ENCODE peak calls at places on chromosomes 12 and 14, in four cellular contexts. One of them, this sample, is unnamed.

GRCh38 chr12:5376591-5377207 is 55.2 kb upstream of the NTF3 start:
- DNase-seq in thoracic aorta: no peak
- DNase-seq in fibroblast of mammary gland: no peak
- DNase-seq in OCI-LY7: no peak
- DNase-seq in this sample: no peak

GRCh38 chr12:1716215-1716862 is 25.5 kb downstream of the ADIPOR2 start:
- DNase-seq in thoracic aorta: no peak
- DNase-seq in fibroblast of mammary gland: peak; percentile 27
- DNase-seq in OCI-LY7: no peak
- DNase-seq in this sample: peak; percentile 38

GRCh38 chr12:8028267-8028666 is 4.2 kb upstream of the FOXJ2 start:
- DNase-seq in thoracic aorta: no peak
- DNase-seq in fibroblast of mammary gland: no peak
- DNase-seq in OCI-LY7: no peak
- DNase-seq in this sample: no peak

GRCh38 chr14:23085458-23085857 is 9.5 kb downstream of the ACIN1 start:
- DNase-seq in thoracic aorta: no peak
- DNase-seq in fibroblast of mammary gland: peak; percentile 68
- DNase-seq in OCI-LY7: no peak
- DNase-seq in this sample: no peak

GRCh38 chr14:77965919-77966435 is 166.1 kb downstream of the ADCK1 start:
- DNase-seq in thoracic aorta: no peak
- DNase-seq in fibroblast of mammary gland: peak; percentile 37
- DNase-seq in OCI-LY7: no peak
- DNase-seq in this sample: peak; percentile 15

GRCh38 chr14:21917699-21918436 is 244.2 kb upstream of the OR4E1 start:
- DNase-seq in thoracic aorta: no peak
- DNase-seq in fibroblast of mammary gland: peak; percentile 52
- DNase-seq in OCI-LY7: peak; percentile 89
- DNase-seq in this sample: peak; percentile 57

GRCh38 chr14:34081126-34081575 is 130.3 kb upstream of the EGLN3 start:
- DNase-seq in thoracic aorta: no peak
- DNase-seq in fibroblast of mammary gland: peak; percentile 81
- DNase-seq in OCI-LY7: no peak
- DNase-seq in this sample: no peak

GRCh38 chr12:117331691-117332090 is 29.7 kb downstream of the NOS1 start:
- DNase-seq in thoracic aorta: no peak
- DNase-seq in fibroblast of mammary gland: no peak
- DNase-seq in OCI-LY7: peak; percentile 4
- DNase-seq in this sample: no peak

GRCh38 chr14:84646791-84647500 is 883.0 kb upstream of the FLRT2 start:
- DNase-seq in thoracic aorta: no peak
- DNase-seq in fibroblast of mammary gland: no peak
- DNase-seq in OCI-LY7: no peak
- DNase-seq in this sample: no peak

GRCh38 chr14:44170099-44170498 is 337.0 kb downstream of the FSCB start:
- DNase-seq in thoracic aorta: no peak
- DNase-seq in fibroblast of mammary gland: no peak
- DNase-seq in OCI-LY7: no peak
- DNase-seq in this sample: no peak

GRCh38 chr12:61412209-61412608 is 848.0 kb upstream of the USP15 start:
- DNase-seq in thoracic aorta: no peak
- DNase-seq in fibroblast of mammary gland: no peak
- DNase-seq in OCI-LY7: no peak
- DNase-seq in this sample: no peak

GRCh38 chr12:121811434-121812319 is 7.9 kb downstream of the SETD1B start:
- DNase-seq in thoracic aorta: no peak
- DNase-seq in fibroblast of mammary gland: peak; percentile 61
- DNase-seq in OCI-LY7: peak; percentile 70
- DNase-seq in this sample: peak; percentile 63

GRCh38 chr12:121088208-121088585 is 44.5 kb upstream of the P2RX7 start:
- DNase-seq in thoracic aorta: no peak
- DNase-seq in fibroblast of mammary gland: no peak
- DNase-seq in OCI-LY7: no peak
- DNase-seq in this sample: no peak

GRCh38 chr12:108193922-108194321 is 64.8 kb downstream of the WSCD2 start:
- DNase-seq in thoracic aorta: no peak
- DNase-seq in fibroblast of mammary gland: peak; percentile 18
- DNase-seq in OCI-LY7: peak; percentile 32
- DNase-seq in this sample: peak; percentile 17

GRCh38 chr14:95875831-95876768 is 532 bp upstream of the TUNAR start:
- DNase-seq in thoracic aorta: no peak
- DNase-seq in fibroblast of mammary gland: no peak
- DNase-seq in OCI-LY7: no peak
- DNase-seq in this sample: no peak

GRCh38 chr14:101223147-101223546 is 319.6 kb upstream of the RTL1 start:
- DNase-seq in thoracic aorta: no peak
- DNase-seq in fibroblast of mammary gland: no peak
- DNase-seq in OCI-LY7: no peak
- DNase-seq in this sample: no peak

GRCh38 chr12:64666054-64666914 is 56.0 kb downstream of the RASSF3 start:
- DNase-seq in thoracic aorta: no peak
- DNase-seq in fibroblast of mammary gland: no peak
- DNase-seq in OCI-LY7: peak; percentile 15
- DNase-seq in this sample: peak; percentile 66
- H3K4me3 ChIP-seq in thoracic aorta: peak overlapping the region; percentile 39
- H3K4me3 ChIP-seq in fibroblast of mammary gland: no peak overlapping the region
- H3K4me3 ChIP-seq in OCI-LY7: peak overlapping the region; percentile 32
- H3K4me3 ChIP-seq in this sample: no peak overlapping the region

GRCh38 chr12:3668479-3669165 is 84.3 kb downstream of the CRACR2A start:
- DNase-seq in thoracic aorta: no peak
- DNase-seq in fibroblast of mammary gland: no peak
- DNase-seq in OCI-LY7: no peak
- DNase-seq in this sample: peak; percentile 4
- TF ChIP-seq CTCF in thoracic aorta: no peak
- TF ChIP-seq CTCF in fibroblast of mammary gland: no peak
- TF ChIP-seq CTCF in OCI-LY7: no peak
- TF ChIP-seq CTCF in this sample: no peak

DNA sequence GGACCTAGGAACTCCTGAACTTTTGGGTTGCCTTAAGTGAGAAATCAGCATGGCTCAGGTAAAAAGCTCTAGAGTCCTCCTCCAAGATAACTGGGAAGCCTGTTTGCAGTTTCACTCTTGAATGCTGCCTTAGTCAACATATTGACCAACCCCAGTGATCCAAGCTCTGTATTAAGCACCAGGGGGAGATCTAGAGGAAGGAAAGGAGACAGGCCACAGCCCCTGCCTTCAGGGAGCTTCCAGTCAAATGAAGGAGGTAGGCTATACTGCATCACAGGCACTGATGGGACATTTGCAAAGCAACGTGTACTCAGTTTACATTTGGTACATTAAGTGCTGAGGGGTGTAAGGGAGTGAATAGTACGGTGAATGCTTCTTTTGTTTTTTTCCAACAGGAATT is 1.2 kb upstream of the CSAD start:
- DNase-seq in thoracic aorta: no peak
- DNase-seq in fibroblast of mammary gland: peak; percentile 11
- DNase-seq in OCI-LY7: no peak
- DNase-seq in this sample: no peak
- H3K4me3 ChIP-seq in thoracic aorta: peak overlapping the region; percentile 87
- H3K4me3 ChIP-seq in fibroblast of mammary gland: peak overlapping the region; percentile 69
- H3K4me3 ChIP-seq in OCI-LY7: peak overlapping the region; percentile 91
- H3K4me3 ChIP-seq in this sample: peak overlapping the region; percentile 81

DNA sequence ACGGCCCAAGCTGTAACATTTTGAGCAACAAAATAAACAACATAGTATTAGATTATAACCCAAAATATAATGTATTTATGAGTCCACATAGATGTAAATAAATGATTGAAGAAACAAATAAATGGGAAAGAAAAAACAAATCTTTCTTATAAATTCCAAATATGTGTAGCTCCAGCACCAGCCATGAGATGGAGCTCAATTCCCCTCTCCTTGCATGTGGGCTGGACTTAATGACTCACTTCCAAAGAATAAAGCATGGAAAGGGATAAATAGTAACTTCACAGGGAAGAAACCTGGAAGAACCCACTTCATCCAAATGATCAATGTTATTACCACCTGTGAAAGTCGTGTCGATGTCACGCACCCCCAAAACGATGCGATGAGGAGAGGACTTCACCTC is 158.8 kb downstream of the RPAP3 start:
- DNase-seq in thoracic aorta: no peak
- DNase-seq in fibroblast of mammary gland: peak; percentile 66
- DNase-seq in OCI-LY7: no peak
- DNase-seq in this sample: peak; percentile 72
- TF ChIP-seq CTCF in thoracic aorta: no peak
- TF ChIP-seq CTCF in fibroblast of mammary gland: peak; percentile 66
- TF ChIP-seq CTCF in OCI-LY7: no peak
- TF ChIP-seq CTCF in this sample: peak; percentile 66